ENCODE peak calls at places on chromosome 11, in ten cellular contexts. O, E, M, G, Y, A, Q, L, C and P are unnamed samples.

GRCh38 chr11:35166369-35167360 is 27.7 kb downstream of the CD44 start:
- ATAC-seq in O (peak), E (peak), M (peak), G (peak), Y (peak), A (peak), Q (no peak), L (peak), C (peak), P (no peak)

GRCh38 chr11:84247129-84247528 is 961.0 kb upstream of the CCDC90B start:
- ATAC-seq in O (no peak), E (peak), M (no peak), G (no peak), Y (no peak), A (no peak), Q (peak), L (no peak), C (no peak), P (no peak)

GRCh38 chr11:118913411-118914125 is 12.2 kb downstream of the BCL9L start:
- ATAC-seq in O (no peak), E (no peak), M (no peak), G (peak), Y (no peak), A (no peak), Q (no peak), L (peak), C (no peak), P (peak)

GRCh38 chr11:11826260-11826659 is 15.5 kb upstream of the USP47 start:
- ATAC-seq in O (no peak), E (no peak), M (no peak), G (peak), Y (no peak), A (no peak), Q (no peak), L (no peak), C (no peak), P (no peak)

GRCh38 chr11:86515297-86516094 is 140.8 kb downstream of the CCDC81 start:
- ATAC-seq in O (peak), E (peak), M (no peak), G (no peak), Y (no peak), A (peak), Q (no peak), L (no peak), C (peak), P (no peak)

GRCh38 chr11:116510886-116511650 is 261.7 kb downstream of the BUD13 start:
- ATAC-seq in O (no peak), E (no peak), M (no peak), G (no peak), Y (no peak), A (no peak), Q (no peak), L (no peak), C (no peak), P (no peak)

GRCh38 chr11:2521681-2522630 is 77.1 kb downstream of the KCNQ1 start:
- ATAC-seq in O (no peak), E (no peak), M (no peak), G (no peak), Y (no peak), A (no peak), Q (no peak), L (no peak), C (no peak), P (no peak)

GRCh38 chr11:113859665-113860064 is 15.7 kb downstream of the USP28 start:
- ATAC-seq in O (no peak), E (no peak), M (no peak), G (no peak), Y (no peak), A (no peak), Q (no peak), L (no peak), C (no peak), P (no peak)

GRCh38 chr11:33256031-33256807 is 962 bp upstream of the HIPK3 start:
- ATAC-seq in O (no peak), E (no peak), M (no peak), G (no peak), Y (no peak), A (no peak), Q (no peak), L (no peak), C (no peak), P (no peak)

GRCh38 chr11:118448294-118448693 is 12.0 kb downstream of the KMT2A start:
- ATAC-seq in O (no peak), E (no peak), M (peak), G (no peak), Y (peak), A (no peak), Q (no peak), L (peak), C (no peak), P (peak)

GRCh38 chr11:96242191-96242845 is 100.7 kb downstream of the MAML2 start:
- ATAC-seq in O (no peak), E (no peak), M (no peak), G (no peak), Y (no peak), A (no peak), Q (no peak), L (no peak), C (no peak), P (no peak)